ENCODE peak calls at places on chromosomes 4 and X, in seven cellular contexts. R, P, F, Y, Q, N and B are unnamed samples.

GRCh38 chrX:112820364-112821308 is 20.0 kb downstream of the AMOT start:
- DNase-seq in R (no peak), P (no peak), F (no peak), Y (no peak), Q (no peak), N (no peak), B (no peak)

GRCh38 chr4:125398263-125398662 is 83.5 kb downstream of the FAT4 start:
- DNase-seq in R (no peak), P (no peak), F (no peak), Y (no peak), Q (no peak), N (no peak), B (no peak)

GRCh38 chrX:30831082-30831481 is 58.0 kb downstream of the TAB3 start:
- DNase-seq in R (peak), P (no peak), F (no peak), Y (no peak), Q (no peak), N (peak), B (no peak)

GRCh38 chrX:19964017-19964710 is 26.7 kb downstream of the BCLAF3 start:
- DNase-seq in R (peak), P (no peak), F (no peak), Y (no peak), Q (no peak), N (peak), B (no peak)

GRCh38 chr4:41418444-41418843 is 119.5 kb upstream of the LIMCH1 start:
- DNase-seq in R (no peak), P (no peak), F (no peak), Y (no peak), Q (no peak), N (no peak), B (peak)

GRCh38 chrX:51507551-51507950 is 11.2 kb upstream of the NUDT11 start:
- DNase-seq in R (no peak), P (no peak), F (no peak), Y (no peak), Q (no peak), N (no peak), B (no peak)

GRCh38 chrX:52420824-52421443 is 52.1 kb downstream of the XAGE2 start:
- DNase-seq in R (no peak), P (no peak), F (no peak), Y (no peak), Q (no peak), N (no peak), B (no peak)

GRCh38 chrX:46642145-46642544 is 68.6 kb downstream of the CHST7 start:
- DNase-seq in R (no peak), P (no peak), F (no peak), Y (no peak), Q (no peak), N (no peak), B (peak)

GRCh38 chr4:52038109-52038912 is at the start of gene SGCB:
- DNase-seq in R (peak), P (peak), F (peak), Y (peak), Q (peak), N (peak), B (peak)

GRCh38 chr4:156941940-156942548 is 29.6 kb downstream of the PDGFC start:
- DNase-seq in R (no peak), P (no peak), F (no peak), Y (peak), Q (peak), N (no peak), B (no peak)

GRCh38 chr4:110636677-110637407 is 14.0 kb upstream of the PITX2 start:
- DNase-seq in R (no peak), P (no peak), F (no peak), Y (peak), Q (no peak), N (peak), B (no peak)

GRCh38 chrX:94204524-94204923 is 530.5 kb downstream of the FAM133A start:
- DNase-seq in R (no peak), P (no peak), F (no peak), Y (no peak), Q (no peak), N (no peak), B (no peak)

GRCh38 chrX:29890004-29890403 is 325.4 kb upstream of the MAGEB2 start:
- DNase-seq in R (no peak), P (no peak), F (no peak), Y (no peak), Q (no peak), N (no peak), B (no peak)

GRCh38 chrX:150202641-150203248 is 160.4 kb upstream of the MAMLD1 start:
- DNase-seq in R (no peak), P (no peak), F (no peak), Y (peak), Q (no peak), N (no peak), B (no peak)

GRCh38 chr4:102315532-102315931 is 29.8 kb downstream of the SLC39A8 start:
- DNase-seq in R (no peak), P (no peak), F (no peak), Y (no peak), Q (no peak), N (no peak), B (no peak)

GRCh38 chr4:175905939-175906338 is 93.9 kb upstream of the GPM6A start:
- DNase-seq in R (no peak), P (no peak), F (no peak), Y (no peak), Q (no peak), N (no peak), B (no peak)

GRCh38 chrX:103879339-103879738 is 47.3 kb upstream of the RAB9B start:
- DNase-seq in R (no peak), P (no peak), F (no peak), Y (no peak), Q (no peak), N (no peak), B (no peak)

GRCh38 chr4:93759506-93759905 is 69.0 kb upstream of the ATOH1 start:
- DNase-seq in R (no peak), P (no peak), F (no peak), Y (no peak), Q (no peak), N (no peak), B (no peak)

GRCh38 chr4:190020790-190021717 is 6.0 kb downstream of the FRG2 start:
- DNase-seq in R (peak), P (no peak), F (no peak), Y (peak), Q (peak), N (peak), B (peak)

GRCh38 chrX:30141966-30142365 is 73.4 kb upstream of the MAGEB2 start:
- DNase-seq in R (no peak), P (no peak), F (no peak), Y (no peak), Q (no peak), N (peak), B (peak)

GRCh38 chrX:47218920-47219815 is 687 bp downstream of the CDK16 start:
- DNase-seq in R (peak), P (peak), F (peak), Y (peak), Q (peak), N (peak), B (no peak)

GRCh38 chr4:85684676-85685075 is 209.7 kb downstream of the ARHGAP24 start:
- DNase-seq in R (no peak), P (no peak), F (no peak), Y (no peak), Q (no peak), N (no peak), B (no peak)

GRCh38 chrX:113001836-113002235 is 161.2 kb upstream of the AMOT start:
- DNase-seq in R (no peak), P (no peak), F (no peak), Y (no peak), Q (no peak), N (no peak), B (no peak)

GRCh38 chr4:139606600-139607301 is 50.7 kb upstream of the SETD7 start:
- DNase-seq in R (no peak), P (no peak), F (no peak), Y (no peak), Q (no peak), N (no peak), B (no peak)